ENCODE peak calls at places on chromosome 6, in five cellular contexts. T is amniotic stem cell, G is NCI-H1092, E is hippocampal formation, X is DMS 273 treated with DMSO at 0.1 percent for 48 hours. M is an unnamed sample.

GRCh38 chr6:138088307-138088744 is 18.9 kb downstream of the PERP start:
- DNase-seq in T (peak; percentile 44), G (no peak), E (no peak), X (no peak), M (no peak)

GRCh38 chr6:164344801-164345291 is 930.3 kb downstream of the QKI start:
- DNase-seq in T (no peak), G (no peak), E (peak; percentile 37), X (no peak), M (no peak)

GRCh38 chr6:9405369-9405768 is 970.0 kb upstream of the SLC35B3 start:
- DNase-seq in T (peak; percentile 10), G (no peak), E (no peak), X (no peak), M (no peak)

GRCh38 chr6:136410201-136411027 is 120.8 kb upstream of the BCLAF1 start:
- DNase-seq in T (no peak), G (no peak), E (no peak), X (no peak), M (no peak)

GRCh38 chr6:109316909-109317308 is 65.4 kb downstream of the CD164 start:
- DNase-seq in T (no peak), G (no peak), E (no peak), X (no peak), M (no peak)

GRCh38 chr6:41974281-41974825 is 32.7 kb upstream of the CCND3 start:
- DNase-seq in T (no peak), G (no peak), E (no peak), X (no peak), M (no peak)

GRCh38 chr6:72554203-72554564 is 67.7 kb upstream of the KCNQ5 start:
- DNase-seq in T (peak; percentile 49), G (no peak), E (no peak), X (no peak), M (no peak)

GRCh38 chr6:26033132-26033941 is 53.9 kb upstream of the HFE start:
- DNase-seq in T (peak; percentile 82), G (peak; percentile 47), E (peak; percentile 91), X (peak; percentile 50), M (peak; percentile 96)

GRCh38 chr6:170031684-170032121 is 259.2 kb downstream of the DLL1 start:
- DNase-seq in T (no peak), G (no peak), E (no peak), X (no peak), M (no peak)

GRCh38 chr6:54493138-54493537 is 184.9 kb downstream of the TINAG start:
- DNase-seq in T (no peak), G (no peak), E (peak; percentile 0), X (no peak), M (no peak)

GRCh38 chr6:4351857-4352669 is 216.7 kb upstream of the ECI2 start:
- DNase-seq in T (peak; percentile 86), G (no peak), E (peak; percentile 55), X (no peak), M (no peak)

GRCh38 chr6:11810039-11810541 is 31.5 kb upstream of the ADTRP start:
- DNase-seq in T (peak; percentile 25), G (no peak), E (no peak), X (no peak), M (no peak)

GRCh38 chr6:152330984-152331383 is 306.2 kb downstream of the SYNE1 start:
- DNase-seq in T (no peak), G (no peak), E (no peak), X (no peak), M (no peak)

GRCh38 chr6:169529931-169530761 is 171.7 kb downstream of the WDR27 start:
- DNase-seq in T (no peak), G (peak; percentile 10), E (no peak), X (no peak), M (no peak)

GRCh38 chr6:48765352-48765961 is 654.5 kb upstream of the PTCHD4 start:
- DNase-seq in T (peak; percentile 80), G (peak; percentile 27), E (peak; percentile 28), X (peak; percentile 0), M (peak; percentile 48)